ENCODE peak calls at places on chromosome 1, in four cellular contexts. One of them, this sample, is unnamed.

GRCh38 chr1:10628685-10629084 is 153.9 kb downstream of the PEX14 start:
- DNase-seq in naive B cell: no peak
- DNase-seq in A549: no peak
- DNase-seq in astrocyte of the spinal cord: peak
- DNase-seq in this sample: no peak

GRCh38 chr1:226048886-226049285 is 13.6 kb upstream of the H3-3A start:
- DNase-seq in naive B cell: no peak
- DNase-seq in A549: no peak
- DNase-seq in astrocyte of the spinal cord: no peak
- DNase-seq in this sample: no peak

GRCh38 chr1:72122099-72122893 is 160.0 kb downstream of the NEGR1 start:
- DNase-seq in naive B cell: no peak
- DNase-seq in A549: no peak
- DNase-seq in astrocyte of the spinal cord: no peak
- DNase-seq in this sample: no peak

GRCh38 chr1:150809651-150810050 is 1.6 kb upstream of the CTSK start:
- DNase-seq in naive B cell: no peak
- DNase-seq in A549: no peak
- DNase-seq in astrocyte of the spinal cord: peak
- DNase-seq in this sample: no peak

GRCh38 chr1:2279210-2279639 is 51.1 kb downstream of the SKI start:
- DNase-seq in naive B cell: no peak
- DNase-seq in A549: no peak
- DNase-seq in astrocyte of the spinal cord: peak
- DNase-seq in this sample: no peak

GRCh38 chr1:68470388-68470970 is 20.7 kb upstream of the RPE65 start:
- DNase-seq in naive B cell: no peak
- DNase-seq in A549: peak
- DNase-seq in astrocyte of the spinal cord: peak
- DNase-seq in this sample: no peak

GRCh38 chr1:22131875-22132486 is 10.9 kb downstream of the WNT4 start:
- DNase-seq in naive B cell: peak
- DNase-seq in A549: peak
- DNase-seq in astrocyte of the spinal cord: no peak
- DNase-seq in this sample: no peak

GRCh38 chr1:92990828-92991227 is 29.6 kb upstream of the DIPK1A start:
- DNase-seq in naive B cell: no peak
- DNase-seq in A549: no peak
- DNase-seq in astrocyte of the spinal cord: no peak
- DNase-seq in this sample: no peak

GRCh38 chr1:193325771-193326170 is 139.4 kb upstream of the B3GALT2 start:
- DNase-seq in naive B cell: no peak
- DNase-seq in A549: no peak
- DNase-seq in astrocyte of the spinal cord: no peak
- DNase-seq in this sample: peak

GRCh38 chr1:223732993-223733798 is 20.9 kb downstream of the CAPN2 start:
- DNase-seq in naive B cell: no peak
- DNase-seq in A549: no peak
- DNase-seq in astrocyte of the spinal cord: peak
- DNase-seq in this sample: no peak

GRCh38 chr1:226708342-226708780 is 30.7 kb downstream of the ITPKB start:
- DNase-seq in naive B cell: no peak
- DNase-seq in A549: no peak
- DNase-seq in astrocyte of the spinal cord: peak
- DNase-seq in this sample: no peak

GRCh38 chr1:109089242-109090015 is 1.1 kb upstream of the TMEM167B start:
- DNase-seq in naive B cell: no peak
- DNase-seq in A549: peak
- DNase-seq in astrocyte of the spinal cord: peak
- DNase-seq in this sample: peak

GRCh38 chr1:198118136-198118535 is 38.7 kb upstream of the NEK7 start:
- DNase-seq in naive B cell: no peak
- DNase-seq in A549: peak
- DNase-seq in astrocyte of the spinal cord: peak
- DNase-seq in this sample: peak

GRCh38 chr1:228457396-228458176 is 29.6 kb upstream of the RNF187 start:
- DNase-seq in naive B cell: peak
- DNase-seq in A549: peak
- DNase-seq in astrocyte of the spinal cord: peak
- DNase-seq in this sample: peak

GRCh38 chr1:10252508-10252907 is 42.1 kb downstream of the KIF1B start:
- DNase-seq in naive B cell: no peak
- DNase-seq in A549: no peak
- DNase-seq in astrocyte of the spinal cord: peak
- DNase-seq in this sample: peak

GRCh38 chr1:62070384-62071011 is 124.2 kb upstream of the L1TD1 start:
- DNase-seq in naive B cell: no peak
- DNase-seq in A549: no peak
- DNase-seq in astrocyte of the spinal cord: peak
- DNase-seq in this sample: no peak

GRCh38 chr1:26483980-26484379 is 11.7 kb downstream of the HMGN2 start:
- DNase-seq in naive B cell: no peak
- DNase-seq in A549: no peak
- DNase-seq in astrocyte of the spinal cord: no peak
- DNase-seq in this sample: no peak

GRCh38 chr1:25996966-25997758 is 701 bp downstream of the PAFAH2 start:
- DNase-seq in naive B cell: no peak
- DNase-seq in A549: peak
- DNase-seq in astrocyte of the spinal cord: peak
- DNase-seq in this sample: no peak

GRCh38 chr1:84406209-84406917 is 8.1 kb downstream of the DNASE2B start:
- DNase-seq in naive B cell: no peak
- DNase-seq in A549: peak
- DNase-seq in astrocyte of the spinal cord: peak
- DNase-seq in this sample: peak

GRCh38 chr1:171258943-171259342 is 10.6 kb downstream of the FMO1 start:
- DNase-seq in naive B cell: no peak
- DNase-seq in A549: no peak
- DNase-seq in astrocyte of the spinal cord: no peak
- DNase-seq in this sample: no peak

GRCh38 chr1:89001510-89001909 is 9.1 kb upstream of the KYAT3 start:
- DNase-seq in naive B cell: no peak
- DNase-seq in A549: no peak
- DNase-seq in astrocyte of the spinal cord: no peak
- DNase-seq in this sample: no peak

GRCh38 chr1:177905686-177906085 is 64.2 kb downstream of the SEC16B start:
- DNase-seq in naive B cell: no peak
- DNase-seq in A549: no peak
- DNase-seq in astrocyte of the spinal cord: peak
- DNase-seq in this sample: no peak

GRCh38 chr1:211660718-211661222 is 14.7 kb downstream of the NEK2 start:
- DNase-seq in naive B cell: no peak
- DNase-seq in A549: no peak
- DNase-seq in astrocyte of the spinal cord: no peak
- DNase-seq in this sample: no peak

GRCh38 chr1:43205671-43206070 is 33.5 kb downstream of the CFAP57 start:
- DNase-seq in naive B cell: no peak
- DNase-seq in A549: no peak
- DNase-seq in astrocyte of the spinal cord: peak
- DNase-seq in this sample: peak

GRCh38 chr1:241518447-241519307 is 878 bp downstream of the FH start:
- DNase-seq in naive B cell: no peak
- DNase-seq in A549: no peak
- DNase-seq in astrocyte of the spinal cord: peak
- DNase-seq in this sample: no peak

GRCh38 chr1:17304155-17304826 is 3.7 kb upstream of the PADI4 start:
- DNase-seq in naive B cell: no peak
- DNase-seq in A549: no peak
- DNase-seq in astrocyte of the spinal cord: no peak
- DNase-seq in this sample: peak

GRCh38 chr1:175192111-175192629 is 406 bp downstream of the KIAA0040 start:
- DNase-seq in naive B cell: peak
- DNase-seq in A549: peak
- DNase-seq in astrocyte of the spinal cord: peak
- DNase-seq in this sample: no peak

GRCh38 chr1:41493117-41493536 is 8.6 kb upstream of the EDN2 start:
- DNase-seq in naive B cell: no peak
- DNase-seq in A549: peak
- DNase-seq in astrocyte of the spinal cord: peak
- DNase-seq in this sample: peak

GRCh38 chr1:16393255-16394177 is 26.5 kb downstream of the SZRD1 start:
- DNase-seq in naive B cell: no peak
- DNase-seq in A549: no peak
- DNase-seq in astrocyte of the spinal cord: no peak
- DNase-seq in this sample: no peak

GRCh38 chr1:147591246-147591891 is 50.1 kb downstream of the BCL9 start:
- DNase-seq in naive B cell: no peak
- DNase-seq in A549: no peak
- DNase-seq in astrocyte of the spinal cord: no peak
- DNase-seq in this sample: no peak